ENCODE peak calls at places on chromosomes 3 and 15, in nine cellular contexts. T is H4; H is activated gamma-delta T cell treated with Interleukin-2 at 50 U/mL for 16 hours; Z is cardiac fibroblast; B is fibroblast of pulmonary artery; X is GM19239; S is HT1080; P is stomach; W is activated CD8-positive, alpha-beta T cell treated with anti-CD3 and anti-CD28 coated beads for 36 hours. I is an unnamed sample.

GRCh38 chr15:22980189-22981136 is at the start of gene CYFIP1:
- DNase-seq in T (peak; percentile 67), H (no peak), Z (peak; percentile 80), B (peak; percentile 82), X (peak; percentile 65), S (peak; percentile 86), P (peak; percentile 87), W (peak; percentile 5), I (peak; percentile 31)

GRCh38 chr3:70811880-70812279 is 499.4 kb upstream of the MDFIC2 start:
- DNase-seq in T (peak; percentile 19), H (no peak), Z (peak; percentile 89), B (peak; percentile 84), X (no peak), S (peak; percentile 50), P (no peak), W (peak; percentile 27), I (no peak)

GRCh38 chr3:53092216-53092615 is 38.0 kb downstream of the RFT1 start:
- DNase-seq in T (no peak), H (no peak), Z (no peak), B (no peak), X (no peak), S (no peak), P (no peak), W (no peak), I (no peak)

GRCh38 chr15:72554471-72555425 is 80.6 kb downstream of the ARIH1 start:
- DNase-seq in T (peak; percentile 67), H (no peak), Z (peak; percentile 91), B (peak; percentile 82), X (no peak), S (peak; percentile 88), P (no peak), W (peak; percentile 54), I (no peak)

GRCh38 chr15:85749261-85750151 is 45.2 kb downstream of the KLHL25 start:
- DNase-seq in T (no peak), H (no peak), Z (no peak), B (no peak), X (no peak), S (no peak), P (peak; percentile 27), W (no peak), I (peak; percentile 20)

GRCh38 chr3:38203690-38204089 is 38.4 kb downstream of the OXSR1 start:
- DNase-seq in T (no peak), H (no peak), Z (no peak), B (no peak), X (no peak), S (no peak), P (no peak), W (no peak), I (no peak)

GRCh38 chr3:15204005-15204404 is 2.0 kb upstream of the CAPN7 start:
- DNase-seq in T (no peak), H (no peak), Z (peak; percentile 42), B (no peak), X (no peak), S (peak; percentile 49), P (no peak), W (no peak), I (no peak)

GRCh38 chr3:185084402-185084801 is 68.5 kb downstream of the C3orf70 start:
- DNase-seq in T (no peak), H (no peak), Z (no peak), B (no peak), X (no peak), S (no peak), P (no peak), W (no peak), I (no peak)

GRCh38 chr15:78322243-78322642 is 17.9 kb upstream of the CRABP1 start:
- DNase-seq in T (peak; percentile 82), H (no peak), Z (peak; percentile 81), B (peak; percentile 50), X (no peak), S (no peak), P (no peak), W (no peak), I (no peak)

GRCh38 chr3:184592411-184593200 is 31.0 kb downstream of the EPHB3 start:
- DNase-seq in T (no peak), H (no peak), Z (no peak), B (peak; percentile 25), X (no peak), S (no peak), P (no peak), W (no peak), I (no peak)

GRCh38 chr15:37252530-37252929 is 152.2 kb upstream of the MEIS2 start:
- DNase-seq in T (no peak), H (no peak), Z (no peak), B (no peak), X (no peak), S (no peak), P (no peak), W (no peak), I (no peak)

GRCh38 chr3:15426579-15427118 is 695 bp downstream of the METTL6 start:
- DNase-seq in T (no peak), H (no peak), Z (peak; percentile 3), B (no peak), X (no peak), S (no peak), P (no peak), W (no peak), I (no peak)

GRCh38 chr3:13647314-13648059 is 98.6 kb downstream of the FBLN2 start:
- DNase-seq in T (no peak), H (no peak), Z (peak; percentile 23), B (no peak), X (no peak), S (peak; percentile 39), P (no peak), W (peak; percentile 69), I (no peak)

GRCh38 chr3:62117903-62118548 is 255.3 kb downstream of the FEZF2 start:
- DNase-seq in T (no peak), H (no peak), Z (no peak), B (no peak), X (no peak), S (no peak), P (no peak), W (no peak), I (no peak)

GRCh38 chr3:44120721-44121582 is 120.7 kb upstream of the TOPAZ1 start:
- DNase-seq in T (no peak), H (no peak), Z (peak; percentile 27), B (no peak), X (no peak), S (peak; percentile 37), P (no peak), W (no peak), I (no peak)

GRCh38 chr15:64877435-64877834 is 34.3 kb upstream of the ANKDD1A start:
- DNase-seq in T (peak; percentile 46), H (no peak), Z (peak; percentile 47), B (peak; percentile 47), X (no peak), S (no peak), P (peak; percentile 53), W (no peak), I (no peak)